ENCODE peak calls at places on chromosomes 6 and 20, in six cellular contexts. G, H, E, B, A and U are unnamed samples.

GRCh38 chr20:8154636-8155035 is 22.6 kb downstream of the PLCB1 start:
- DNase-seq in A (no peak), G (no peak), H (no peak), B (no peak), E (no peak), U (no peak)

GRCh38 chr6:158666637-158667359 is 16.9 kb downstream of the SYTL3 start:
- DNase-seq in G (no peak), H (peak; percentile 80), E (no peak), A (peak; percentile 86), B (peak; percentile 35), U (no peak)

GRCh38 chr20:48350291-48350988 is 477.4 kb downstream of the PREX1 start:
- DNase-seq in E (no peak), A (no peak), G (no peak), B (no peak), H (no peak), U (no peak)

GRCh38 chr6:83185096-83185495 is 8.0 kb downstream of the PGM3 start:
- DNase-seq in A (no peak), H (no peak), E (peak; percentile 31), B (no peak), G (no peak), U (no peak)

GRCh38 chr6:81480139-81480538 is 272.3 kb downstream of the TENT5A start:
- DNase-seq in E (peak; percentile 73), H (no peak), G (no peak), A (no peak), B (no peak), U (no peak)

GRCh38 chr6:166999845-167000253 is 652 bp downstream of the CEP43 start:
- DNase-seq in G (peak; percentile 27), A (no peak), B (no peak), E (no peak), H (no peak), U (no peak)

GRCh38 chr20:62624325-62624690 is 18.0 kb upstream of the SLCO4A1 start:
- DNase-seq in G (no peak), E (peak; percentile 40), B (no peak), H (no peak), A (no peak), U (no peak)

GRCh38 chr20:14721926-14722325 is 384.5 kb upstream of the FLRT3 start:
- DNase-seq in H (no peak), A (no peak), G (no peak), B (no peak), E (peak; percentile 17), U (no peak)

GRCh38 chr6:139336488-139336887 is 38.0 kb downstream of the CITED2 start:
- DNase-seq in G (no peak), E (no peak), B (no peak), A (no peak), H (peak; percentile 56), U (no peak)

GRCh38 chr20:24497851-24498250 is 28.4 kb downstream of the SYNDIG1 start:
- DNase-seq in G (no peak), A (no peak), H (no peak), E (peak; percentile 9), B (peak; percentile 42), U (no peak)

GRCh38 chr6:161549977-161550655 is 276.3 kb upstream of the AGPAT4 start:
- DNase-seq in A (no peak), B (no peak), H (no peak), E (peak; percentile 38), G (no peak), U (no peak)

GRCh38 chr20:50281831-50282591 is 91.4 kb downstream of the CEBPB start:
- DNase-seq in B (no peak), A (no peak), E (no peak), H (no peak), G (no peak), U (no peak)
- TF ChIP-seq CTCF in B (no peak), A (peak; percentile 16), E (no peak), H (no peak), G (no peak), U (peak; percentile 44)

GRCh38 chr6:16238658-16239089 is 287 bp downstream of the GMPR start:
- DNase-seq in H (no peak), B (no peak), E (no peak), A (no peak), G (no peak), U (no peak)

GRCh38 chr6:16240618-16241320 is 2.4 kb downstream of the GMPR start:
- DNase-seq in B (no peak), G (no peak), H (no peak), E (no peak), A (no peak), U (no peak)

GRCh38 chr6:16239798-16240123 is 1.4 kb downstream of the GMPR start:
- DNase-seq in E (no peak), H (no peak), G (peak; percentile 85), B (no peak), A (no peak), U (no peak)

GRCh38 chr6:16238057-16238657 is at the start of gene GMPR:
- DNase-seq in G (peak; percentile 83), A (peak; percentile 93), B (peak; percentile 90), H (peak; percentile 60), E (peak; percentile 59), U (no peak)

DNA sequence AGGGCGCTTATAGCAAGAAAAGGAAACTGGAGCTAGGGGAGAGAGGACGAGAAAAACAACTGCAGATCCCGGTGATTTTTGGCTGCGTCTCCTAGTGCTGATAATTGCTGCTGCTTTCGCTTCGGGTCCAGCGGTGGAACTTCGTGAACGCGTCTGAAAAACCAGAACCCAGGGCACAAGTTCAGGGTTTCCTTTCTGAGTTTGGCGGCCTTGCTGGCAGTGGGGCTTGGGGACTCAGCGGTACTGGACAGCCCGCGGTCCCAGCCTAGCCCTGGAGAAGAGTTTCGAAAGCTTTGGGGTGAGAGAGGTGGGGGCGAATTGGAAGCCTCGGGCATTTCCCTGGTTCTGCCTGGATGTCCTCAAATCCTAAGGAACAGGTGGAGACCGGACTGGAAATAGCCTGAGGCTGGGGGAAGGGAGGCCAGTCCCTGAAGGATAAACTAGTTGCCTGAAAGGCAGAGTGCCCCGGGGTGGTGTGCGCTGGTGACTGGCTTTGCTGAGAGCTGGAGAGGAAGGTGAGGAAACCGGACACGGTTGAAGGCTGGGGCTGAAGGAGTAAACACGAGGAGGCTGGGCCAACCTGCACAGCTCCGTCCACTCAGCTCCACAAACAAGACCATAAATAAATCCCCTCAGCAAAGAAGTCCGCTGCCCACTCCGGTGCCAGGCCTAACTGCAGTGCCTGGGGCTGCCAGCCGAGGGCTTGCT is 857 bp downstream of the GMPR start:
- DNase-seq in E (peak; percentile 84), A (peak; percentile 87), B (peak; percentile 88), G (peak; percentile 60), H (no peak), U (no peak)
- TF ChIP-seq CTCF in E (peak; percentile 67), A (peak; percentile 58), B (peak; percentile 56), G (peak; percentile 75), H (no peak), U (peak; percentile 67)

GRCh38 chr20:59824711-59825562 is 108.5 kb downstream of the SYCP2 start:
- DNase-seq in G (no peak), A (no peak), E (no peak), H (peak; percentile 35), B (no peak), U (no peak)
- TF ChIP-seq CTCF in G (no peak), A (no peak), E (no peak), H (no peak), B (no peak), U (no peak)

GRCh38 chr6:144285798-144286502 is 815 bp downstream of the UTRN start:
- DNase-seq in E (peak; percentile 57), A (peak; percentile 92), G (peak; percentile 79), B (peak; percentile 87), H (peak; percentile 61), U (peak; percentile 94)
- TF ChIP-seq CTCF in E (no peak), A (no peak), G (peak; percentile 6), B (no peak), H (no peak), U (no peak)

DNA sequence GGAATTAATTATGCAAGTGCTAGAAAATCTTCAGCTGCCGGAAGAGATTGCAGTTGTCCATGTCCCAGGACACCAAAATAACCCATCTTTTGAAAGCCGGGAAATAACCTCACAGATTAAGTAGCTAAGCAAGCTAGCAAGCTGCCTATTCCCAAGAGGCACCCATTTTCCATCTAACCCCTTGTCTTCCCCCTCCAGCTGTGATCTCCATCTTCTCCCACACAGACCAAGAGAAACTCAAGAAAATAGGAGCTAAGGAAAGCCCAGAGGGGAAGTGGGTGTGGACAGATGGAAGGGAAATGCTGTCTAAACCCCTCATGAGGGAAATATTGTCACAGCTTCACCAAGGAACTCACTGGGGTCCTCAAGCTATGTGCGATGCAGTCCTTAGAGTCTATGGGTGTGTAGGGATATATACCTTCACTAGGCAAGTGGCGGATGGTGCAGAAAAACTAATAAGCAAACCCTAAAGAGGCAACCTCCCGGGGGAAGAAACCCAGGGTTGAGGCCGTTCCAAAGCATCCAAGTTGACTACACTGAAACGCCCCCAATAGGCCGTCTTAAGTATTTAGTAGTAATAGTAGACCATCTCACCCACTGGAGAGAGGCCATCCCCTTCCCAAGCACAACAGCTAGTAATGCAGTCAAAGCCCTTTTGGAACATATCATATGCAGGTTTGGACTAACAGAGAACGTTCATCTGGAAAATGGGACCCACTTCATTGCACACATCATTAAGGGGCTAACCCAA is 64.2 kb upstream of the PRSS16 start:
- DNase-seq in G (no peak), B (no peak), H (no peak), A (no peak), E (no peak), U (no peak)
- TF ChIP-seq CTCF in G (no peak), B (no peak), H (no peak), A (no peak), E (no peak), U (no peak)

GRCh38 chr6:78611886-78612480 is 255.4 kb upstream of the IRAK1BP1 start:
- DNase-seq in A (no peak), B (no peak), G (no peak), H (no peak), E (peak; percentile 60), U (no peak)
- TF ChIP-seq CTCF in A (peak; percentile 50), B (peak; percentile 36), G (no peak), H (no peak), E (peak; percentile 71), U (peak; percentile 82)